ENCODE peak calls at places on chromosomes 13 and 19, in six cellular contexts. P, Q, I, U, W and A are unnamed samples. For H3K4me1, the result is how much of the 10 kb centered on the place peaks cover.

GRCh38 chr19:7986321-7987083 is 18.9 kb downstream of the ELAVL1 start:
- DNase-seq in W (peak), Q (no peak), I (no peak), U (peak), P (no peak), A (no peak)

GRCh38 chr19:12783226-12783848 is 7.9 kb upstream of the JUNB start:
- DNase-seq in Q (no peak), U (no peak), W (no peak), P (no peak), I (no peak), A (no peak)

GRCh38 chr13:27336005-27336673 is 65.5 kb downstream of the RASL11A start:
- DNase-seq in Q (no peak), I (no peak), W (no peak), U (peak), P (no peak), A (no peak)

GRCh38 chr13:104571161-104571889 is 1505.1 kb upstream of the SLC10A2 start:
- DNase-seq in P (peak), Q (peak), W (no peak), U (peak), I (no peak), A (peak)

GRCh38 chr13:37708101-37708500 is 109.5 kb upstream of the POSTN start:
- DNase-seq in W (no peak), I (no peak), U (no peak), P (no peak), Q (no peak), A (no peak)

GRCh38 chr19:27901078-27901477 is 1311.9 kb downstream of the UQCRFS1 start:
- DNase-seq in I (no peak), U (no peak), W (no peak), Q (no peak), P (no peak), A (no peak)

GRCh38 chr19:55602104-55603001 is 2.3 kb downstream of the ZNF524 start:
- DNase-seq in I (peak), U (no peak), Q (no peak), P (peak), W (peak), A (no peak)

GRCh38 chr19:3497757-3498515 is 2.5 kb downstream of the DOHH start:
- DNase-seq in I (no peak), P (no peak), W (no peak), U (no peak), Q (no peak), A (no peak)

GRCh38 chr13:64910061-64910460 is 2320.1 kb downstream of the PCDH9 start:
- DNase-seq in U (no peak), Q (no peak), W (no peak), P (no peak), I (no peak), A (no peak)

GRCh38 chr19:45161715-45162463 is 1.1 kb upstream of the NKPD1 start:
- DNase-seq in P (no peak), Q (peak), U (peak), W (peak), I (no peak), A (peak)

GRCh38 chr19:31112158-31112557 is 237.1 kb downstream of the TSHZ3 start:
- DNase-seq in I (no peak), W (no peak), P (no peak), Q (no peak), U (no peak), A (no peak)

GRCh38 chr13:100673831-100674362 is 698 bp downstream of the TMTC4 start:
- DNase-seq in Q (no peak), I (no peak), U (peak), W (peak), P (peak), A (peak)

GRCh38 chr13:33490461-33491327 is 205.1 kb upstream of the STARD13 start:
- DNase-seq in U (peak), W (peak), I (peak), Q (no peak), P (no peak), A (no peak)

GRCh38 chr13:84315527-84315926 is 433.3 kb upstream of the SLITRK1 start:
- DNase-seq in U (no peak), P (no peak), Q (no peak), W (no peak), I (no peak), A (no peak)

GRCh38 chr19:6654347-6655310 is 15.3 kb downstream of the TNFSF14 start:
- DNase-seq in P (no peak), U (no peak), W (no peak), I (no peak), Q (no peak), A (no peak)

GRCh38 chr13:51019026-51019425 is 92.0 kb downstream of the C13orf42 start:
- DNase-seq in U (no peak), Q (no peak), I (no peak), W (no peak), P (no peak), A (no peak)

GRCh38 chr13:53250272-53250875 is 221.8 kb downstream of the OLFM4 start:
- DNase-seq in U (peak), I (no peak), W (no peak), Q (peak), P (no peak), A (peak)

GRCh38 chr13:56561327-56561726 is 579.4 kb upstream of the PRR20A start:
- DNase-seq in I (no peak), P (no peak), W (no peak), Q (no peak), U (no peak), A (no peak)

GRCh38 chr19:2055871-2056809 is 5.1 kb upstream of the MKNK2 start:
- DNase-seq in W (peak), I (peak), Q (peak), P (peak), U (peak), A (no peak)

GRCh38 chr13:109387438-109387837 is 398.9 kb downstream of the IRS2 start:
- DNase-seq in W (no peak), I (peak), Q (no peak), U (no peak), P (no peak), A (no peak)

GRCh38 chr19:13646758-13647157 is 117.6 kb upstream of the MRI1 start:
- DNase-seq in P (no peak), I (no peak), W (no peak), Q (no peak), U (no peak), A (no peak)

DNA sequence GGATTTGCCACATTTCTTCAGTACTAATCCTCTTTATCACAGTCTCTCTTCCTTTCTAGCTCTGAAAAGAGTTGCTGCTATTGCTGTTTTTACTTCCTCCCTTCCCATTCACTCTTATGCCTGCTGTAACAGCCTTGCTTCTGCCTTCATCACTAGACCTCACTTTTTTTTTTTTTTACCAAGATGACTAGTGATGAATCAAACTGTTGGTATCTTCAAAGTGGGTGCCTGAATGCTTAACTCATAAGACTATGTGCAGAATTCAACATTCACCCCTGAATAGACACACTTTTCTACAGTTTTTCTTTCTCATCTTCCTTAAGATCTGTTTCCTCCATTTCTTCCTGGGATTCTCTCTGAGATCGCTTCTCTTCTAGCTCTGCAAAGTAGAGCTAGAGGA is 217.2 kb upstream of the HTR2A start:
- DNase-seq in I (no peak), Q (no peak), W (no peak), U (peak), P (no peak), A (no peak)
- TF ChIP-seq CTCF in I (no peak), Q (no peak), W (no peak), U (no peak), P (no peak), A (no peak)

GRCh38 chr13:110682746-110683145 is 23.2 kb downstream of the CARS2 start:
- DNase-seq in Q (no peak), P (no peak), I (no peak), U (no peak), W (no peak), A (no peak)
- H3K4me1 ChIP-seq in Q (under half), P (under half), I (under half), U (under half), W (under half), A (under half)

GRCh38 chr13:98575876-98576214 is 1.1 kb downstream of the STK24 start:
- DNase-seq in W (no peak), U (no peak), I (no peak), Q (no peak), P (no peak), A (no peak)

GRCh38 chr13:98576215-98576945 is 527 bp downstream of the STK24 start:
- DNase-seq in Q (peak), W (peak), U (peak), I (peak), P (peak), A (peak)

GRCh38 chr13:98575009-98575866 is 1.7 kb downstream of the STK24 start:
- DNase-seq in P (no peak), W (no peak), U (no peak), I (no peak), Q (no peak), A (no peak)

GRCh38 chr13:98570929-98571372 is 6.0 kb downstream of the STK24 start:
- DNase-seq in U (no peak), I (no peak), Q (no peak), P (peak), W (no peak), A (no peak)

DNA sequence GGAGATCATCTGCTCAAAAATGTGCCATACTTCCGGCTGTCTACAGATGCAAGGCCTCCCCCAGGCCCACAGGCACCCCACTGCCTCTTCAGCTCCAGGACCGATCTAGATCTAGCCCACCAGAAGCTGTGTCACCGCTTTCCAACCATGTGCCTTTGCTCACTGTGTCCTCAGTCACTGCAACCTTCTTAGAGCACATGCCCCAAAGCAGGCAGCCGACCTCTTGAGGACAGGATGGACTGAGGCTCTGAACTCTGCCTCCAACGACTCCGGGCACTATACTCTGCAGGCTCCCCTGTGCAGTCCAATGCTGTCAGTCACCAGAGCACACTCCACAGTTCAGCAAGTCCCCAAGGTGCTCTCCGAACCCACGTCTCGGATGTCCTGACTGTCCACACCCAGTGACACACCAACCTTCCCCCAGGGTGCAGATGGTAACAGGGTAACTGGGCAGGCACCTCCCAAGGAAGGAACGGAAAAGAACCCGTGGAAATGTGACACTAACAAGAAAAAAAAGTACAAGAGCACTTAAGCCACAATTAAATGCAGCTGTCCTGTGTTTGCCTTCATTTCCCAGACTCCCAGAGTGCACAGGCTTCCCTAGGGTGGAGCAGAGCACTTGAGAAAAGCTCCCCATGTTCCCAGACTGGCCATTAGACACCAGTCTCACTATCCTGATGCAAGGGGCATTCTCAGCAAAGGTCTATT is 4.8 kb downstream of the STK24 start:
- DNase-seq in W (no peak), Q (peak), I (no peak), U (no peak), P (no peak), A (peak)
- H3K4me3 ChIP-seq in W (no peak), Q (no peak), I (no peak), U (no peak), P (no peak), A (no peak)

GRCh38 chr13:99033814-99034213 is 56.0 kb upstream of the DOCK9 start:
- DNase-seq in W (no peak), Q (peak), P (no peak), U (peak), I (no peak), A (no peak)
- TF ChIP-seq CTCF in W (peak), Q (peak), P (peak), U (peak), I (peak), A (peak)

GRCh38 chr19:42197375-42197817 is 20.1 kb downstream of the DEDD2 start:
- DNase-seq in P (no peak), I (no peak), W (no peak), Q (no peak), U (no peak), A (no peak)
- H3K4me1 ChIP-seq in P (under half), I (under half), W (under half), Q (under half), U (under half), A (under half)

GRCh38 chr19:38877781-38878574 is at the start of gene RINL:
- DNase-seq in U (no peak), W (peak), Q (peak), I (peak), P (no peak), A (no peak)
- H3K4me3 ChIP-seq in U (no peak), W (no peak), Q (no peak), I (peak), P (no peak), A (no peak)

DNA sequence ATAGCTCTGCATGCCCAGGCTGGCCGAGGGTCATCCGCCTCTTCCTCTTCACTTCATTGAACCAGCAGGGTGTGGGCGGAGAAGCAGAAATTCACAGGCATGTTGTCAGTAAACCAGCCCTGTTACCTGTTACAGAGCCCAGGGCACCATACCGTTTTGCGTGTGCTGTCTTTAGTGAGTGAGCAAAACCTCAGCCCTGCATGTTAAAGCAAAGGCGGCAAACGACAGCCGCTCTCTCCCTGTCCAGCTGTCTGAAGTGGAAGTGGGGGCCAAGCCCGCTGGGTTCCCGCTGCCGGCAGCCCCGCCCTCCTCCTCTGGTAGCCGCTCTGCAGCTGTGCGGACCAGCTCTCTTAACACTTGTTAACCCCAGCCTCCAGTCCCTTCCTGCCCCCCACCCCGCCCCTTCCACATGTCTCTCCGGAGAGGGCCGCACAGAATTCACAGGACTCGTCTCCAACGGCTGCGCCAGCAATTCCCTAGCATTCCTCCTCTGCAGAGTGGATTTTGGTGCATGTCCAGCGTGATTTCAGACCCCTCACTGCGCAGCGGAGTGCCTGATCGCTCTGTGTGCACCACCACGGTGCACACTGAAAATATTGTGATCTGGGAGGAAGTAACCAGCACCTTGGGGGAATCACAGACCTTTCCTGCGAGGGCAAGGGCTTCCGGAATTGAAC is 12.7 kb downstream of the KLHL26 start:
- DNase-seq in Q (no peak), W (no peak), I (peak), U (peak), P (peak), A (peak)
- TF ChIP-seq CTCF in Q (no peak), W (no peak), I (no peak), U (no peak), P (no peak), A (no peak)

GRCh38 chr19:4987286-4987685 is 18.4 kb downstream of the KDM4B start:
- DNase-seq in I (no peak), W (no peak), U (peak), P (no peak), Q (no peak), A (no peak)
- H3K4me1 ChIP-seq in I (under half), W (under half), U (half or more), P (under half), Q (under half), A (under half)

GRCh38 chr13:92829930-92830329 is 396.7 kb upstream of the GPC6 start:
- DNase-seq in U (no peak), W (no peak), P (no peak), I (no peak), Q (no peak), A (no peak)
- H3K4me3 ChIP-seq in U (no peak), W (no peak), P (no peak), I (no peak), Q (no peak), A (no peak)